ENCODE peak calls at places on chromosomes 11 and 22, in five cellular contexts. N is NCI-H524 treated with DMSO at 0.1 percent for 48 hours, K is left kidney, C is HTR-8/SVneo, B is fibroblast of pulmonary artery. V is an unnamed sample.

GRCh38 chr11:86715611-86716010 is 43.2 kb upstream of the ME3 start:
- DNase-seq in N (no peak), K (no peak), C (no peak), B (no peak), V (no peak)

GRCh38 chr11:10623797-10624761 is 55.6 kb upstream of the LYVE1 start:
- DNase-seq in N (peak), K (no peak), C (peak), B (peak), V (peak)

GRCh38 chr22:24409707-24410106 is 17.7 kb upstream of the ADORA2A start:
- DNase-seq in N (no peak), K (no peak), C (no peak), B (no peak), V (no peak)

GRCh38 chr11:124758355-124759267 is 3.5 kb downstream of the ESAM start:
- DNase-seq in N (no peak), K (peak), C (no peak), B (peak), V (peak)

GRCh38 chr11:97961431-97961830 is 1059.3 kb upstream of the CNTN5 start:
- DNase-seq in N (no peak), K (no peak), C (no peak), B (no peak), V (no peak)

GRCh38 chr11:77107950-77108349 is 5.3 kb downstream of the OMP start:
- DNase-seq in N (no peak), K (no peak), C (peak), B (peak), V (no peak)

GRCh38 chr11:76462317-76462716 is 17.5 kb downstream of the EMSY start:
- DNase-seq in N (no peak), K (no peak), C (no peak), B (no peak), V (no peak)

GRCh38 chr11:35978173-35978572 is 34.3 kb downstream of the LDLRAD3 start:
- DNase-seq in N (no peak), K (peak), C (no peak), B (no peak), V (no peak)

GRCh38 chr11:114082767-114083181 is 23.3 kb downstream of the ZBTB16 start:
- DNase-seq in N (no peak), K (no peak), C (no peak), B (no peak), V (peak)

GRCh38 chr11:64355078-64355940 is 3.7 kb upstream of the RPS6KA4 start:
- DNase-seq in N (no peak), K (peak), C (peak), B (peak), V (peak)

GRCh38 chr11:35658028-35658948 is 4.3 kb upstream of the TRIM44 start:
- DNase-seq in N (no peak), K (no peak), C (no peak), B (no peak), V (no peak)

GRCh38 chr11:92159931-92160330 is 64.7 kb upstream of the FAT3 start:
- DNase-seq in N (no peak), K (no peak), C (no peak), B (no peak), V (no peak)

GRCh38 chr11:130144129-130144528 is 15.5 kb upstream of the ST14 start:
- DNase-seq in N (no peak), K (peak), C (no peak), B (no peak), V (no peak)

GRCh38 chr22:25060522-25061071 is 108.1 kb downstream of the KIAA1671 start:
- DNase-seq in N (no peak), K (no peak), C (no peak), B (no peak), V (no peak)

GRCh38 chr11:61976420-61976800 is 9.0 kb upstream of the FTH1 start:
- DNase-seq in N (no peak), K (no peak), C (no peak), B (no peak), V (no peak)

GRCh38 chr22:23365524-23365923 is 185.2 kb downstream of the BCR start:
- DNase-seq in N (no peak), K (no peak), C (no peak), B (no peak), V (no peak)

GRCh38 chr11:19735512-19735911 is 22.9 kb downstream of the NAV2 start:
- DNase-seq in N (no peak), K (no peak), C (no peak), B (peak), V (no peak)

GRCh38 chr11:67118059-67118766 is 850 bp upstream of the KDM2A start:
- DNase-seq in N (no peak), K (peak), C (no peak), B (no peak), V (peak)

GRCh38 chr11:66744485-66745355 is 15.7 kb upstream of the SPTBN2 start:
- DNase-seq in N (peak), K (peak), C (peak), B (peak), V (peak)

GRCh38 chr11:108218455-108218854 is 4.0 kb downstream of the NPAT start:
- DNase-seq in N (no peak), K (no peak), C (no peak), B (no peak), V (no peak)

GRCh38 chr11:115707180-115707905 is 203.1 kb upstream of the CADM1 start:
- DNase-seq in N (no peak), K (no peak), C (no peak), B (no peak), V (no peak)

GRCh38 chr11:2685051-2685450 is 14.7 kb downstream of the KCNQ1OT1 start:
- DNase-seq in N (no peak), K (no peak), C (no peak), B (no peak), V (no peak)

GRCh38 chr11:34970033-34970432 is 53.6 kb downstream of the PDHX start:
- DNase-seq in N (no peak), K (no peak), C (no peak), B (no peak), V (no peak)

GRCh38 chr11:83863272-83863671 is 577.1 kb upstream of the CCDC90B start:
- DNase-seq in N (no peak), K (no peak), C (no peak), B (no peak), V (no peak)

GRCh38 chr11:20031155-20032001 is 128.9 kb downstream of the DBX1 start:
- DNase-seq in N (no peak), K (no peak), C (no peak), B (peak), V (no peak)

GRCh38 chr22:30876925-30877553 is 91.5 kb downstream of the MORC2 start:
- DNase-seq in N (no peak), K (peak), C (no peak), B (peak), V (no peak)

GRCh38 chr11:26442131-26442530 is 110.2 kb downstream of the ANO3 start:
- DNase-seq in N (no peak), K (no peak), C (no peak), B (peak), V (no peak)

GRCh38 chr11:76641905-76642304 is 28.6 kb downstream of the LRRC32 start:
- DNase-seq in N (no peak), K (no peak), C (no peak), B (no peak), V (no peak)

GRCh38 chr22:46422896-46423295 is 87.4 kb downstream of the TRMU start:
- DNase-seq in N (no peak), K (no peak), C (no peak), B (no peak), V (no peak)

GRCh38 chr11:94803491-94803890 is 35.3 kb downstream of the AMOTL1 start:
- DNase-seq in N (no peak), K (no peak), C (no peak), B (no peak), V (no peak)

GRCh38 chr11:3380706-3381570 is 2.0 kb upstream of the ZNF195 start:
- DNase-seq in N (no peak), K (no peak), C (no peak), B (no peak), V (no peak)

GRCh38 chr11:107271425-107271824 is 186.2 kb downstream of the CWF19L2 start:
- DNase-seq in N (no peak), K (no peak), C (no peak), B (no peak), V (no peak)

GRCh38 chr11:41842673-41843072 is 383.2 kb upstream of the LRRC4C start:
- DNase-seq in N (no peak), K (no peak), C (no peak), B (no peak), V (no peak)

GRCh38 chr11:75531325-75531724 is 5.6 kb upstream of the GDPD5 start:
- DNase-seq in N (no peak), K (no peak), C (no peak), B (no peak), V (no peak)